ENCODE peak calls at places on chromosome 19, in six cellular contexts. One of them, this sample, is unnamed. For H3K4me1 and H3K36me3, the result is how much of the 10 kb centered on the place peaks cover.

GRCh38 chr19:10976200-10976892 is 15.5 kb downstream of the SMARCA4 start:
- DNase-seq in effector memory CD4-positive, alpha-beta T cell: no peak
- DNase-seq in left ventricle myocardium inferior: no peak
- DNase-seq in MM.1S: no peak
- DNase-seq in aorta: no peak
- DNase-seq in CD8-positive, alpha-beta T cell: no peak
- DNase-seq in this sample: no peak

GRCh38 chr19:11261902-11262839 is at the start of gene DOCK6:
- DNase-seq in effector memory CD4-positive, alpha-beta T cell: no peak
- DNase-seq in left ventricle myocardium inferior: peak
- DNase-seq in MM.1S: no peak
- DNase-seq in aorta: peak
- DNase-seq in CD8-positive, alpha-beta T cell: no peak
- DNase-seq in this sample: no peak

GRCh38 chr19:48061401-48062344 is 17.8 kb upstream of the CABP5 start:
- DNase-seq in effector memory CD4-positive, alpha-beta T cell: no peak
- DNase-seq in left ventricle myocardium inferior: no peak
- DNase-seq in MM.1S: no peak
- DNase-seq in aorta: peak
- DNase-seq in CD8-positive, alpha-beta T cell: no peak
- DNase-seq in this sample: no peak

GRCh38 chr19:45821103-45821521 is 6.0 kb upstream of the RSPH6A start:
- DNase-seq in effector memory CD4-positive, alpha-beta T cell: no peak
- DNase-seq in left ventricle myocardium inferior: no peak
- DNase-seq in MM.1S: no peak
- DNase-seq in aorta: no peak
- DNase-seq in CD8-positive, alpha-beta T cell: no peak
- DNase-seq in this sample: no peak

GRCh38 chr19:30911491-30911890 is 437.7 kb downstream of the TSHZ3 start:
- DNase-seq in effector memory CD4-positive, alpha-beta T cell: no peak
- DNase-seq in left ventricle myocardium inferior: no peak
- DNase-seq in MM.1S: no peak
- DNase-seq in aorta: no peak
- DNase-seq in CD8-positive, alpha-beta T cell: no peak
- DNase-seq in this sample: no peak

GRCh38 chr19:38917921-38918491 is 6.0 kb upstream of the CCER2 start:
- DNase-seq in effector memory CD4-positive, alpha-beta T cell: no peak
- DNase-seq in left ventricle myocardium inferior: no peak
- DNase-seq in MM.1S: no peak
- DNase-seq in aorta: peak
- DNase-seq in CD8-positive, alpha-beta T cell: no peak
- DNase-seq in this sample: no peak

GRCh38 chr19:46180701-46181385 is 32.8 kb downstream of the IGFL2 start:
- DNase-seq in effector memory CD4-positive, alpha-beta T cell: no peak
- DNase-seq in left ventricle myocardium inferior: no peak
- DNase-seq in MM.1S: no peak
- DNase-seq in aorta: no peak
- DNase-seq in CD8-positive, alpha-beta T cell: no peak
- DNase-seq in this sample: no peak

GRCh38 chr19:29662604-29663404 is 2.5 kb upstream of the PLEKHF1 start:
- DNase-seq in effector memory CD4-positive, alpha-beta T cell: no peak
- DNase-seq in left ventricle myocardium inferior: peak
- DNase-seq in MM.1S: no peak
- DNase-seq in aorta: peak
- DNase-seq in CD8-positive, alpha-beta T cell: no peak
- DNase-seq in this sample: no peak

GRCh38 chr19:35693835-35694599 is 10.3 kb upstream of the ZBTB32 start:
- DNase-seq in effector memory CD4-positive, alpha-beta T cell: peak
- DNase-seq in left ventricle myocardium inferior: peak
- DNase-seq in MM.1S: peak
- DNase-seq in aorta: peak
- DNase-seq in CD8-positive, alpha-beta T cell: peak
- DNase-seq in this sample: no peak

GRCh38 chr19:45781282-45782161 is 768 bp downstream of the DMPK start:
- DNase-seq in effector memory CD4-positive, alpha-beta T cell: no peak
- DNase-seq in left ventricle myocardium inferior: no peak
- DNase-seq in MM.1S: no peak
- DNase-seq in aorta: peak
- DNase-seq in CD8-positive, alpha-beta T cell: no peak
- DNase-seq in this sample: no peak

DNA sequence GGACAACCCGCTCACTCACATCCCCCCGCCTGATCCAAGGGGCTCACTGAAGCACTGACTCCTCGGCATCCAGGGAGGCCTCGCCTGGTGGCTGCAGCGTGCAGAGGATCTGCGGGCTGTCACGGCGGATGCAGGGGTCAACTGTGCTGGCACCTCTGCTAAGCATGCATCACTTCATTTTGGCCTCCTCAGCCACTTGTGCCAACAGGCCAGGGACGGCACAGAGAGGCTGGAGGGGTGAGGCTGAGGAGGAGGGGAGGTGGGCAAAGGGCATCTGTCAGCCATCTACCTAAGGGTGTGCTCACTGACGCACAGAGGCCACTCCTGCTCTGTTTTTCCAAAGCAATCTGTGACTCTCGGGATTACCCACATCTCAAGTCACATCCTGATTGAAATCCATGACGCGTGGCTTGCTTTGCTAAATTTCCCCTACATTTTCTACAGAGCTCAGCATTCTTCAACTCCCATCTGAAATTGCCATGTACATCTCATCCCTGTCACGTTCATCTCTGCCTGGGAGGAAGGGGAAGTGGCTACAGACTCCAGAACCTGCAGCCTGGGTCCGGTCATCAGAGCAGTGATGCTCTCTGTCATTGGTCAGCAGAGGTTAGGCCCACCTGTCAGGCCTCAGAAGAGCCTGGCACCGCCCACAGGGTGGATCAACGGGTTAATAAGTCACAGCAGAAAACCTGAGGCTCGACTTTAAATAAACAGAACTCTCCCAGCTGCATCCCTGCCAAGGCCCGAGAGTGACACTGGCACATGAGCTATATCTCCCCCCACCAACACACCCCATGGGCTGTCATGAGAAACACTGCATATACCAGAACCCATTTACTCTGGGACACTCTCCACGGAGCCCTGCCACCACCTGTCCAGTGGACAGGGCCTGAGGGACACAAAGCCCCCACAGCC is 17.6 kb downstream of the ELL start:
- DNase-seq in effector memory CD4-positive, alpha-beta T cell: no peak
- DNase-seq in left ventricle myocardium inferior: no peak
- DNase-seq in MM.1S: no peak
- DNase-seq in aorta: no peak
- DNase-seq in CD8-positive, alpha-beta T cell: no peak
- DNase-seq in this sample: no peak
- H3K4me1 ChIP-seq in effector memory CD4-positive, alpha-beta T cell: half or more
- H3K4me1 ChIP-seq in left ventricle myocardium inferior: half or more
- H3K4me1 ChIP-seq in MM.1S: under half
- H3K4me1 ChIP-seq in aorta: under half
- H3K4me1 ChIP-seq in CD8-positive, alpha-beta T cell: half or more
- H3K4me1 ChIP-seq in this sample: under half

GRCh38 chr19:16880884-16881554 is 7.8 kb upstream of the F2RL3 start:
- DNase-seq in effector memory CD4-positive, alpha-beta T cell: no peak
- DNase-seq in left ventricle myocardium inferior: no peak
- DNase-seq in MM.1S: no peak
- DNase-seq in aorta: no peak
- DNase-seq in CD8-positive, alpha-beta T cell: no peak
- DNase-seq in this sample: no peak
- H3K36me3 ChIP-seq in effector memory CD4-positive, alpha-beta T cell: under half
- H3K36me3 ChIP-seq in left ventricle myocardium inferior: under half
- H3K36me3 ChIP-seq in MM.1S: under half
- H3K36me3 ChIP-seq in aorta: under half
- H3K36me3 ChIP-seq in CD8-positive, alpha-beta T cell: under half
- H3K36me3 ChIP-seq in this sample: under half

DNA sequence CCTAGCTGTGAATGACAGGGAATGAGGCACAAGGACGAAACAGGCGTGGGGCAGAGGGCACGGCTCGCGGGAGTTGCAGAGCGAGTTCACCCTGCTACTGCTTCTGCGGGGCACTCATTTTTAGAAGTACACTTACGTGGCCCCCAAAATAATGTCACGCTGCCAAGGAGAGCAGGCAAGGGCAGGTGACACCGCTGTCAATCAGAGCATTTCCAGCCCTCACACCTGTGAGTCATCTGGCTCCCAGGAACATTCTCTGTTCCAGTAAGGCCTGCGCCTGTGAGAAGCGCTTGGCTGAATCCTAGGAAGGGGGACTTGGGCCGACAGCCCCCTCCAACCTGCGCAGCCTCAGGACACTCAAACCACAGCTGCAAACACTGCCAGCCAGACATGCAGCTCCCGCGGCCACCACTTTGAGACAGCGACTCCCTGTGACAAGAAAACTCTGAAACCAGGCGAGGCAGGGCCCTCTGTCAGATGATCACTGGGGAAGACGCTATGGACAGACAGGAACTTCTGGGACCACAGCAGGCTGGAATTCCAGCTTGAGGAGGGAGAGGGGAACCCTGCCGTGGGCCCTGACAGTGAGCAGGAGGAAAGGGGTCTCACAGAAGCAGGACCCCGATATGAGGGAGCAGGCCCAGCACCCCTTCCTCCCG is 12.7 kb downstream of the DOT1L start:
- DNase-seq in effector memory CD4-positive, alpha-beta T cell: no peak
- DNase-seq in left ventricle myocardium inferior: no peak
- DNase-seq in MM.1S: no peak
- DNase-seq in aorta: no peak
- DNase-seq in CD8-positive, alpha-beta T cell: no peak
- DNase-seq in this sample: no peak
- H3K4me1 ChIP-seq in effector memory CD4-positive, alpha-beta T cell: under half
- H3K4me1 ChIP-seq in left ventricle myocardium inferior: half or more
- H3K4me1 ChIP-seq in MM.1S: under half
- H3K4me1 ChIP-seq in aorta: under half
- H3K4me1 ChIP-seq in CD8-positive, alpha-beta T cell: under half
- H3K4me1 ChIP-seq in this sample: under half

DNA sequence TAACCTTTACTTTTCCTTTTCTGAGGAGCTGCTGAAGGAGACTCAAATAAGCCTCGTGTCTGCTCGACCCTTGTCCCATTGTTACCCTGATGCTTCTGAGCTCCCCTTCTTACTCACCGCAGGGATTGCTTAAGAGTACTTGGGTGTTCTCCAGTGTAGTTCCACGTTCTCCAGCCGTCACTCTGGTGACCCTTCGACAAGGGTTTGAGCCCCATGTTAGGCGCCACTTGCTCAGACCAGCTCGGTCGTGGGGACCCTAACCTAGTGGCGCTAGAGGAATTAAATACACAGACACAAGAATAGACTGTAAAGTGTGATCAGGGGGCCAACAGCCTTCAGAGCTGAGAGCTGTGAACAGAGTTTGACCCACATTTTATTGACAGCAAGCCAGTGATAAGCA is 10.3 kb downstream of the ZNF480 start:
- DNase-seq in effector memory CD4-positive, alpha-beta T cell: no peak
- DNase-seq in left ventricle myocardium inferior: no peak
- DNase-seq in MM.1S: no peak
- DNase-seq in aorta: no peak
- DNase-seq in CD8-positive, alpha-beta T cell: no peak
- DNase-seq in this sample: no peak
- H3K36me3 ChIP-seq in effector memory CD4-positive, alpha-beta T cell: half or more
- H3K36me3 ChIP-seq in left ventricle myocardium inferior: half or more
- H3K36me3 ChIP-seq in MM.1S: under half
- H3K36me3 ChIP-seq in aorta: under half
- H3K36me3 ChIP-seq in CD8-positive, alpha-beta T cell: under half
- H3K36me3 ChIP-seq in this sample: under half

DNA sequence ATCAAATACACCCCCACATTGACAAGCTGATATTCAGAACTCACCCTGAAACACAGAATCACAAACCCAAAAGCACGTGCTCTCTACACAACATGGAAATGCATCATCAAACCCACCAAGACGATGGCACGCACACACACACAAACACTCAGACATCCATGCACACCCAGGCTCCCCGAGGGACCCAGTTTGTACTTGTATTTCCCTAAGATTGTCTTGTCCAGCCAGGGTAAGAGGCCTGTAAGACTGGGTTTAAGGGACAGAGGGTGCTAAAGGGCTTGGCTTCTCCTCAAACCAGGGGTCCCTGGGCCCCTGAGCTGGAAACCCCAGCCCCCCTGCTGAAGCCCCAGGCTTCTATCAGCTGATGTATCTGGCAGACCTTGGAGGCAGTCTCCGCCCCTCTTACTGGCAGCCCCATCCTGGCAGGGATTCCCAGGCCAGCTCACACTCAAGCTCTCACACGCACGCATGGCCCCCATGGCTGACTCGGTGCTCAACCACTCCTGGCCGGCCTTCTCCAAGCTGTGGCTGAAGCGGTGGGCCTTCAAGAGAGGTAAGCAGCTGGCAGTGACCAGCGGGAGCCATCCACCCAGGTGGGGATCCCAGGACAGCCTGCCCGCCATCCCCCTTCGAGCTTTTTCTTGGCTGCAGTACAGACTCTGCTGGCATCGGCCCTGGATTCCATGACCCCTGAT is 6.6 kb downstream of the ARHGEF18 start:
- DNase-seq in effector memory CD4-positive, alpha-beta T cell: no peak
- DNase-seq in left ventricle myocardium inferior: no peak
- DNase-seq in MM.1S: no peak
- DNase-seq in aorta: peak
- DNase-seq in CD8-positive, alpha-beta T cell: no peak
- DNase-seq in this sample: no peak
- H3K4me1 ChIP-seq in effector memory CD4-positive, alpha-beta T cell: under half
- H3K4me1 ChIP-seq in left ventricle myocardium inferior: under half
- H3K4me1 ChIP-seq in MM.1S: under half
- H3K4me1 ChIP-seq in aorta: under half
- H3K4me1 ChIP-seq in CD8-positive, alpha-beta T cell: half or more
- H3K4me1 ChIP-seq in this sample: under half

GRCh38 chr19:4494691-4495064 is 22.6 kb downstream of the HDGFL2 start:
- DNase-seq in effector memory CD4-positive, alpha-beta T cell: no peak
- DNase-seq in left ventricle myocardium inferior: no peak
- DNase-seq in MM.1S: no peak
- DNase-seq in aorta: no peak
- DNase-seq in CD8-positive, alpha-beta T cell: no peak
- DNase-seq in this sample: no peak
- H3K36me3 ChIP-seq in effector memory CD4-positive, alpha-beta T cell: half or more
- H3K36me3 ChIP-seq in left ventricle myocardium inferior: half or more
- H3K36me3 ChIP-seq in MM.1S: under half
- H3K36me3 ChIP-seq in aorta: under half
- H3K36me3 ChIP-seq in CD8-positive, alpha-beta T cell: under half
- H3K36me3 ChIP-seq in this sample: half or more

DNA sequence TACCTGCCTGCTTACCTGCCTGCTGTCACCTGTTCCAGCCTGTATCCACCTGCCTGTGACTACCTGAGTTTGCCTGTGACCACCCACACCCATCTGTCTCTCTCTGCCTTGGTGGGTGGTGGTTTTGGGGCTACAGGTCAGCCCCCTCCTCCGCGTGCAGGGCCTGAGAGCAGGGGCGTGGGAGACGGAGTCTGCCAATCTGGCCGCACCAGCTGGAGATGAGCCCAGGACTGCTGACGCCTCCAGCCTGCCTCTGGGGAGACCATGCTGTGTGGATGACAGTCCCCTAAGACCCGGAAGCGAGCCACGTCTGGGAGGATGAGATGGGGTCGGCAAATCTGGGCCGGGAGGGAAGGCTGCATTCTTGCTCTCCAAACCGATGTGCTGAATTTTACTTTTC is 15.9 kb upstream of the KCTD15 start:
- DNase-seq in effector memory CD4-positive, alpha-beta T cell: no peak
- DNase-seq in left ventricle myocardium inferior: no peak
- DNase-seq in MM.1S: no peak
- DNase-seq in aorta: no peak
- DNase-seq in CD8-positive, alpha-beta T cell: no peak
- DNase-seq in this sample: no peak
- H3K4me1 ChIP-seq in effector memory CD4-positive, alpha-beta T cell: under half
- H3K4me1 ChIP-seq in left ventricle myocardium inferior: under half
- H3K4me1 ChIP-seq in MM.1S: under half
- H3K4me1 ChIP-seq in aorta: under half
- H3K4me1 ChIP-seq in CD8-positive, alpha-beta T cell: under half
- H3K4me1 ChIP-seq in this sample: under half

DNA sequence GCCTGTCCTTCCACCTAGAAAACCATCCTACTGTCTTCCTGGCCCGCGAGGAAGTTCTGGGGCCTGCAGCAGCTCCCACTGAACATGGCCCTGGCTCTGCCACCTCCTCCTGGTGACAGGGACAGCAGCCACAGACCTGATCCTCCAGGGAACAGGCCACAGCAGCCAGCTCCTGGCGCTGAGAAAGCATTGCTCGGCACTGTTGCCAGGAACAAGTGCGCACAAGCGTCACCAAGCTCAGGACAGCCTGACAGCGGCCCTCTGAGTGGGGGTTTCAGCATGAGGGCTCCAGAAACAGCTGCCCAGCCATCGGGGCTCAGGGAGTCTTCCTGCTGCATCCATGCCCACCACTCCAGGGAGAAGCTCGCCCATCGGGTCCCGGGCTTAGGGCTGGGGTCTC is 21.9 kb downstream of the AP3D1 start:
- DNase-seq in effector memory CD4-positive, alpha-beta T cell: no peak
- DNase-seq in left ventricle myocardium inferior: peak
- DNase-seq in MM.1S: no peak
- DNase-seq in aorta: no peak
- DNase-seq in CD8-positive, alpha-beta T cell: no peak
- DNase-seq in this sample: no peak
- H3K36me3 ChIP-seq in effector memory CD4-positive, alpha-beta T cell: half or more
- H3K36me3 ChIP-seq in left ventricle myocardium inferior: half or more
- H3K36me3 ChIP-seq in MM.1S: under half
- H3K36me3 ChIP-seq in aorta: under half
- H3K36me3 ChIP-seq in CD8-positive, alpha-beta T cell: under half
- H3K36me3 ChIP-seq in this sample: under half

This sample was measured in iPS DF 6.9.